ENCODE peak calls at places on chromosomes 13 and 19, in five cellular contexts. C, G, N, J and A are unnamed samples. For H3K9me3 and H3K36me3, the result is how much of the 10 kb centered on the place peaks cover.

GRCh38 chr13:65656740-65657329 is 1573.3 kb downstream of the PCDH9 start:
- DNase-seq in C (peak), G (no peak), N (no peak), J (peak), A (no peak)

GRCh38 chr19:39270091-39270871 is 2.1 kb downstream of the IFNL2 start:
- DNase-seq in C (no peak), G (no peak), N (no peak), J (peak), A (no peak)

GRCh38 chr19:6632002-6632621 is 37.8 kb downstream of the TNFSF14 start:
- DNase-seq in C (peak), G (peak), N (peak), J (peak), A (peak)

GRCh38 chr13:67588607-67589006 is 358.5 kb upstream of the PCDH9 start:
- DNase-seq in C (no peak), G (no peak), N (no peak), J (no peak), A (no peak)

GRCh38 chr19:29671393-29672076 is 6.3 kb downstream of the PLEKHF1 start:
- DNase-seq in C (peak), G (peak), N (peak), J (peak), A (peak)

GRCh38 chr13:111474136-111475002 is 153.9 kb downstream of the TEX29 start:
- DNase-seq in C (peak), G (peak), N (no peak), J (peak), A (no peak)

GRCh38 chr13:88919970-88920628 is 1248.9 kb downstream of the SLITRK5 start:
- DNase-seq in C (no peak), G (no peak), N (no peak), J (no peak), A (no peak)

GRCh38 chr13:48570225-48570828 is 37.4 kb upstream of the RCBTB2 start:
- DNase-seq in C (no peak), G (no peak), N (no peak), J (no peak), A (no peak)

GRCh38 chr19:51354742-51355148 is 11.4 kb downstream of the ETFB start:
- DNase-seq in C (no peak), G (peak), N (peak), J (no peak), A (peak)

GRCh38 chr13:40651866-40652587 is 14.4 kb downstream of the FOXO1 start:
- DNase-seq in C (no peak), G (no peak), N (no peak), J (no peak), A (no peak)

GRCh38 chr19:9130965-9131364 is 4.2 kb upstream of the OR7G3 start:
- DNase-seq in C (no peak), G (no peak), N (no peak), J (no peak), A (no peak)

GRCh38 chr13:102569488-102569887 is 27.3 kb upstream of the TPP2 start:
- DNase-seq in C (no peak), G (no peak), N (no peak), J (peak), A (no peak)

GRCh38 chr13:50693755-50694154 is 149.7 kb downstream of the DLEU7 start:
- DNase-seq in C (no peak), G (no peak), N (no peak), J (peak), A (no peak)

GRCh38 chr13:100280681-100281080 is 191.8 kb downstream of the PCCA start:
- DNase-seq in C (no peak), G (peak), N (no peak), J (peak), A (no peak)

GRCh38 chr13:30968734-30969335 is 36.4 kb downstream of the TEX26 start:
- DNase-seq in C (no peak), G (peak), N (no peak), J (peak), A (no peak)

GRCh38 chr19:50276370-50277063 is 52.7 kb downstream of the KCNC3 start:
- DNase-seq in C (no peak), G (no peak), N (no peak), J (no peak), A (no peak)

GRCh38 chr19:50280983-50281382 is 48.2 kb downstream of the KCNC3 start:
- DNase-seq in C (no peak), G (no peak), N (no peak), J (no peak), A (no peak)

GRCh38 chr19:50275577-50276368 is 53.4 kb downstream of the KCNC3 start:
- DNase-seq in C (no peak), G (no peak), N (no peak), J (no peak), A (no peak)

GRCh38 chr19:50280074-50280473 is 49.1 kb downstream of the KCNC3 start:
- DNase-seq in C (no peak), G (no peak), N (no peak), J (no peak), A (no peak)

GRCh38 chr19:50277966-50278580 is 51.1 kb downstream of the KCNC3 start:
- DNase-seq in C (no peak), G (no peak), N (no peak), J (no peak), A (no peak)
- H3K9me3 ChIP-seq in C (under half), G (under half), N (under half), J (under half), A (under half)

GRCh38 chr19:41269571-41269970 is 5.4 kb downstream of the HNRNPUL1 start:
- DNase-seq in C (no peak), G (no peak), N (no peak), J (no peak), A (no peak)
- H3K36me3 ChIP-seq in C (under half), G (under half), N (half or more), J (half or more), A (half or more)

GRCh38 chr19:36421749-36422481 is 3.5 kb upstream of the ZFP82 start:
- DNase-seq in C (no peak), G (no peak), N (no peak), J (peak), A (no peak)
- H3K27ac ChIP-seq in C (no peak), G (no peak), N (no peak), J (no peak), A (no peak)

DNA sequence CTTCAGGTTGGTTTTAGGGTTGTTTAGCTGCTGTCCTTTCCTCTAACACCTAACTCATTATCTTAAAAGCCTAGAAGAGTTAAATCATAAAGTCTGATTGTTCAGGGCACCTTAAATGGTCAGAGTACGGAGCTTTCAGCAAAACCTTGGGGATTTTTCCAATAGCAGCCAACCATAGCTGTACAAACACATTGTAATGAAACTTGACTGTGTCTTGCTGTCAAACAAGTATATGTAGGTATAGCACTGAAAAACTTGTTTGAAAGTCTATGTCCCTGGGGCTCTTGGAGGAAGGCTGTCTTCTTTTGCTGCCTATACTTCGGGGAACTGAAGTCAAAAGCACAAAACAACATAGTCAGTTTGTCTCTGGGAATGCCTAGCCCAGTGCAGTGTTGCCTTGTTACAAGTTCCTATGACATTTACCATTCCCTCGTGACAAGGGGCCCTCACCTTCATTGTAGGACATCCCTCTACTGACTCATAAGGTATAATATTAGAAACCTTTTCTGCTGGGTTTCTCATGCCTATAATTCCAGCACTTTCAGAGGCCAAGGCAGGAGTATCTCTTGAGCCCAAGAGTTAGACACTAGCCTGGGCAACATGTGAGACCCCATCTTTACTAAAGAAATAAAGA is 474.5 kb upstream of the NBEA start:
- DNase-seq in C (no peak), G (peak), N (no peak), J (no peak), A (no peak)
- H3K9me3 ChIP-seq in C (under half), G (under half), N (under half), J (under half), A (under half)

GRCh38 chr19:7930765-7931164 is 4.8 kb upstream of the CTXN1 start:
- DNase-seq in C (no peak), G (no peak), N (no peak), J (no peak), A (no peak)

GRCh38 chr19:7933411-7933810 is 7.5 kb upstream of the CTXN1 start:
- DNase-seq in C (no peak), G (no peak), N (no peak), J (no peak), A (no peak)

GRCh38 chr19:7932276-7932929 is 6.5 kb upstream of the CTXN1 start:
- DNase-seq in C (no peak), G (no peak), N (no peak), J (no peak), A (no peak)

GRCh38 chr19:7932930-7933300 is 7.0 kb upstream of the CTXN1 start:
- DNase-seq in C (no peak), G (no peak), N (no peak), J (no peak), A (no peak)

GRCh38 chr19:7931221-7932061 is 5.5 kb upstream of the CTXN1 start:
- DNase-seq in C (no peak), G (no peak), N (no peak), J (no peak), A (no peak)
- H3K36me3 ChIP-seq in C (under half), G (under half), N (under half), J (under half), A (under half)

DNA sequence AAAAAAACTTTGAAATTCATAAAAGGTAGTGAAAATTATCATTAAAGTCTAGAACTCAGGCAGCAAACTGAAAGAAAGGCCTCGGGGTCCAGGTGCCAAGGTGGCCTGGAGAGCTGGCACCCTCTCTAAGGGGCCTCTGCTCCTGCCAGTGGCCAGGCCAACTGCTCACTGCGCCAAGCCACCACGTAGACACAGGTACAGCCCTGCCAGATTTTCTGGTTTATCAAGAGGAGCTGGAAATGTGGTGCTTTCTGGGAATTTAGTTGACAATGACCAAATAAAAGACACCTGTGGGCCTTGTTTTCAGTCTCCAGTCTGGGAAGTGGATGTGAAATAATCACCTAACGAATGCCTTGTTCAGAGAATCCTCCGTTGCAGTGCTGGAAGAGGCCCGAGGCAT is 22.8 kb downstream of the ZNF574 start:
- DNase-seq in C (no peak), G (no peak), N (no peak), J (no peak), A (no peak)
- H3K27ac ChIP-seq in C (no peak), G (no peak), N (no peak), J (no peak), A (no peak)

DNA sequence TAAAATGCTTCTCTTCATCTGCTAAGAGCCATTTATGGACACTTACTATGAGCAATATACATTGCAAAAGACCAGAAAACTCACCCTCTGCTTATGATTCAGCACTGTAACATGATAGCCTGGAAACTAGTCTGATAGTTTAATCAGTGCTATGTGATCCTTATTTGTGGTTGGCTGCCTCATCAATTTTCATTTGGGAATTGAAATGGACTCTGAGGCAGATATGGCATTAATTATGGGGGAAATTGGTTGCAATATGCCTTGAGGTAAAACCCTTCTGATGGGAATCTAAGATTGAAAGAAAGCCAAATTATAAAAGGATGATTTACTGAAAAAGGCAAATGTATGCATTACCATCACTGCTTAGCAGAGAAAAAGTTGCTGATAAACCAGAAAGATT is 33.5 kb downstream of the FAM216B start:
- DNase-seq in C (no peak), G (peak), N (no peak), J (peak), A (no peak)
- H3K9me3 ChIP-seq in C (under half), G (under half), N (under half), J (under half), A (under half)

GRCh38 chr19:47073574-47073973 is 25.1 kb upstream of the TMEM160 start:
- DNase-seq in C (no peak), G (no peak), N (no peak), J (no peak), A (no peak)
- H3K36me3 ChIP-seq in C (under half), G (under half), N (half or more), J (under half), A (half or more)

GRCh38 chr19:45505996-45506245 is 1.4 kb upstream of the VASP start:
- DNase-seq in C (no peak), G (no peak), N (no peak), J (no peak), A (no peak)

GRCh38 chr19:45503909-45504308 is 3.4 kb upstream of the VASP start:
- DNase-seq in C (no peak), G (no peak), N (no peak), J (no peak), A (no peak)

GRCh38 chr19:45506991-45507863 is at the start of gene VASP:
- DNase-seq in C (peak), G (peak), N (peak), J (peak), A (peak)

GRCh38 chr19:45506246-45506990 is 861 bp upstream of the VASP start:
- DNase-seq in C (peak), G (peak), N (peak), J (peak), A (peak)

GRCh38 chr19:45505151-45505995 is 1.9 kb upstream of the VASP start:
- DNase-seq in C (no peak), G (no peak), N (no peak), J (peak), A (no peak)
- H3K27ac ChIP-seq in C (no peak), G (peak), N (peak), J (peak), A (peak)